ENCODE peak calls at places on chromosomes 5 and 9, in five cellular contexts. One of them, this sample, is unnamed.
A peak's percentile ranks its signal among the peaks of the same experiment; 100 is the strongest.

GRCh38 chr5:98458004-98458403 is 315.5 kb upstream of the RGMB start:
- DNase-seq in colonic mucosa: no peak
- DNase-seq in fibroblast of lung: peak; percentile 84
- DNase-seq in IMR-90: peak; percentile 95
- DNase-seq in A549: no peak
- DNase-seq in this sample: peak; percentile 84

GRCh38 chr5:82599692-82600091 is 321.5 kb upstream of the RPS23 start:
- DNase-seq in IMR-90: no peak
- DNase-seq in fibroblast of lung: peak; percentile 23
- DNase-seq in colonic mucosa: no peak
- DNase-seq in A549: no peak
- DNase-seq in this sample: peak; percentile 33

GRCh38 chr9:134404376-134405358 is 78.4 kb downstream of the RXRA start:
- DNase-seq in A549: no peak
- DNase-seq in colonic mucosa: no peak
- DNase-seq in fibroblast of lung: no peak
- DNase-seq in IMR-90: no peak
- DNase-seq in this sample: no peak

GRCh38 chr5:123813937-123814624 is 302.1 kb downstream of the CSNK1G3 start:
- DNase-seq in colonic mucosa: no peak
- DNase-seq in A549: no peak
- DNase-seq in IMR-90: peak; percentile 25
- DNase-seq in fibroblast of lung: peak; percentile 73
- DNase-seq in this sample: no peak

GRCh38 chr9:33151007-33151557 is 16.1 kb downstream of the B4GALT1 start:
- DNase-seq in A549: no peak
- DNase-seq in fibroblast of lung: peak; percentile 98
- DNase-seq in colonic mucosa: peak; percentile 65
- DNase-seq in IMR-90: peak; percentile 98
- DNase-seq in this sample: peak; percentile 97

GRCh38 chr5:39757121-39757520 is 332.3 kb upstream of the DAB2 start:
- DNase-seq in IMR-90: no peak
- DNase-seq in fibroblast of lung: peak; percentile 92
- DNase-seq in colonic mucosa: no peak
- DNase-seq in A549: no peak
- DNase-seq in this sample: peak; percentile 30

GRCh38 chr9:116270559-116270958 is 117.0 kb downstream of the PAPPA start:
- DNase-seq in fibroblast of lung: peak; percentile 10
- DNase-seq in A549: no peak
- DNase-seq in IMR-90: no peak
- DNase-seq in colonic mucosa: no peak
- DNase-seq in this sample: peak; percentile 64

GRCh38 chr5:34684281-34684979 is 28.3 kb downstream of the RAI14 start:
- DNase-seq in IMR-90: peak; percentile 59
- DNase-seq in A549: peak; percentile 23
- DNase-seq in colonic mucosa: no peak
- DNase-seq in fibroblast of lung: peak; percentile 83
- DNase-seq in this sample: peak; percentile 69

GRCh38 chr5:91478096-91478495 is 95.0 kb upstream of the ARRDC3 start:
- DNase-seq in colonic mucosa: no peak
- DNase-seq in A549: no peak
- DNase-seq in IMR-90: no peak
- DNase-seq in fibroblast of lung: no peak
- DNase-seq in this sample: no peak

GRCh38 chr5:119049824-119050449 is 20.9 kb upstream of the DMXL1 start:
- DNase-seq in colonic mucosa: no peak
- DNase-seq in fibroblast of lung: peak; percentile 80
- DNase-seq in IMR-90: peak; percentile 80
- DNase-seq in A549: no peak
- DNase-seq in this sample: peak; percentile 84

GRCh38 chr5:74042559-74043357 is 416.8 kb downstream of the ARHGEF28 start:
- DNase-seq in A549: no peak
- DNase-seq in colonic mucosa: no peak
- DNase-seq in fibroblast of lung: peak; percentile 88
- DNase-seq in IMR-90: peak; percentile 81
- DNase-seq in this sample: peak; percentile 84

GRCh38 chr9:116900007-116900367 is 212.9 kb downstream of the TRIM32 start:
- DNase-seq in A549: no peak
- DNase-seq in colonic mucosa: no peak
- DNase-seq in fibroblast of lung: no peak
- DNase-seq in IMR-90: no peak
- DNase-seq in this sample: no peak

GRCh38 chr9:123957168-123957721 is 27.3 kb upstream of the DENND1A start:
- DNase-seq in A549: no peak
- DNase-seq in colonic mucosa: no peak
- DNase-seq in fibroblast of lung: no peak
- DNase-seq in IMR-90: no peak
- DNase-seq in this sample: no peak

GRCh38 chr9:135326633-135327152 is 152.9 kb upstream of the PPP1R26 start:
- DNase-seq in A549: no peak
- DNase-seq in fibroblast of lung: no peak
- DNase-seq in colonic mucosa: no peak
- DNase-seq in IMR-90: no peak
- DNase-seq in this sample: no peak

GRCh38 chr9:112819635-112820496 is 69.3 kb downstream of the SNX30 start:
- DNase-seq in A549: peak; percentile 47
- DNase-seq in fibroblast of lung: peak; percentile 83
- DNase-seq in colonic mucosa: peak; percentile 45
- DNase-seq in IMR-90: peak; percentile 85
- DNase-seq in this sample: peak; percentile 83

GRCh38 chr9:109910616-109911568 is 130.9 kb downstream of the PALM2AKAP2 start:
- DNase-seq in fibroblast of lung: peak; percentile 82
- DNase-seq in IMR-90: peak; percentile 88
- DNase-seq in A549: peak; percentile 39
- DNase-seq in colonic mucosa: peak; percentile 77
- DNase-seq in this sample: peak; percentile 65

GRCh38 chr9:91898451-91899433 is 51.3 kb downstream of the ROR2 start:
- DNase-seq in A549: no peak
- DNase-seq in IMR-90: peak; percentile 50
- DNase-seq in fibroblast of lung: no peak
- DNase-seq in colonic mucosa: peak; percentile 43
- DNase-seq in this sample: peak; percentile 69

GRCh38 chr5:75656311-75657003 is 45.2 kb downstream of the ANKDD1B start:
- DNase-seq in colonic mucosa: no peak
- DNase-seq in IMR-90: peak; percentile 46
- DNase-seq in fibroblast of lung: peak; percentile 66
- DNase-seq in A549: no peak
- DNase-seq in this sample: peak; percentile 50

GRCh38 chr5:90000351-90000750 is 409.2 kb downstream of the CETN3 start:
- DNase-seq in colonic mucosa: no peak
- DNase-seq in fibroblast of lung: no peak
- DNase-seq in A549: no peak
- DNase-seq in IMR-90: no peak
- DNase-seq in this sample: no peak

GRCh38 chr9:86352440-86353106 is 1.6 kb downstream of the TUT7 start:
- DNase-seq in IMR-90: no peak
- DNase-seq in colonic mucosa: no peak
- DNase-seq in A549: no peak
- DNase-seq in fibroblast of lung: peak; percentile 21
- DNase-seq in this sample: peak; percentile 42

GRCh38 chr9:135014341-135015010 is 73.0 kb upstream of the OLFM1 start:
- DNase-seq in A549: no peak
- DNase-seq in fibroblast of lung: no peak
- DNase-seq in IMR-90: no peak
- DNase-seq in colonic mucosa: no peak
- DNase-seq in this sample: no peak

GRCh38 chr5:15376803-15377202 is 123.2 kb upstream of the FBXL7 start:
- DNase-seq in A549: no peak
- DNase-seq in colonic mucosa: no peak
- DNase-seq in IMR-90: no peak
- DNase-seq in fibroblast of lung: no peak
- DNase-seq in this sample: peak; percentile 49

GRCh38 chr9:104895572-104895971 is 32.4 kb downstream of the ABCA1 start:
- DNase-seq in colonic mucosa: no peak
- DNase-seq in fibroblast of lung: peak; percentile 94
- DNase-seq in IMR-90: peak; percentile 90
- DNase-seq in A549: no peak
- DNase-seq in this sample: peak; percentile 92

DNA sequence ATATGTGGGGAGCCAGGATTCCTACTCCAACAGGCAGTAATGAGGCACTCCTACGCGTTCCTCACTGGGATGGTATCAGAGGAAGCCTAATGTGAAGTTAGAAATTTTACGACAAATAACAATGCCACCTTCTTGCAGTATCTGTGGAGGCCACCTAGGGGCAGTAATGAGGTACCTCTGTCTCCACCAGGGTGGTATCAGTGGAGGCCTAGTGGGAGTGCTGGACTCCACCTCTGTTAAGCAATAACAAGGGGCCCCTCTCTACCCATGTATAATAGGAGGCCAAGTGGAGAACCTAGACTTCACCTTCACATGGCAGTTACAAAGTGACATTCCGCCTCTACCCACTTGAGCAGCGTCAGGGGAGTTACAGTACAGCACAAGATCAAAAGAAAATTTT is 147.9 kb downstream of the PLPPR1 start:
- DNase-seq in fibroblast of lung: no peak
- DNase-seq in IMR-90: no peak
- DNase-seq in colonic mucosa: no peak
- DNase-seq in A549: no peak
- DNase-seq in this sample: no peak
- TF ChIP-seq CTCF in fibroblast of lung: no peak
- TF ChIP-seq CTCF in IMR-90: no peak
- TF ChIP-seq CTCF in colonic mucosa: no peak
- TF ChIP-seq CTCF in A549: no peak
- TF ChIP-seq CTCF in this sample: no peak

GRCh38 chr5:37839441-37840035 is 303 bp downstream of the GDNF start:
- DNase-seq in A549: peak; percentile 57
- DNase-seq in fibroblast of lung: peak; percentile 71
- DNase-seq in IMR-90: peak; percentile 73
- DNase-seq in colonic mucosa: no peak
- DNase-seq in this sample: peak; percentile 57

GRCh38 chr5:37842048-37842447 is 2.2 kb upstream of the GDNF start:
- DNase-seq in IMR-90: no peak
- DNase-seq in colonic mucosa: no peak
- DNase-seq in fibroblast of lung: no peak
- DNase-seq in A549: no peak
- DNase-seq in this sample: no peak

GRCh38 chr5:37841223-37841622 is 1.4 kb upstream of the GDNF start:
- DNase-seq in fibroblast of lung: peak; percentile 64
- DNase-seq in A549: no peak
- DNase-seq in IMR-90: no peak
- DNase-seq in colonic mucosa: no peak
- DNase-seq in this sample: peak; percentile 36

GRCh38 chr5:37838933-37839341 is 904 bp downstream of the GDNF start:
- DNase-seq in fibroblast of lung: no peak
- DNase-seq in IMR-90: no peak
- DNase-seq in colonic mucosa: no peak
- DNase-seq in A549: no peak
- DNase-seq in this sample: peak; percentile 37

DNA sequence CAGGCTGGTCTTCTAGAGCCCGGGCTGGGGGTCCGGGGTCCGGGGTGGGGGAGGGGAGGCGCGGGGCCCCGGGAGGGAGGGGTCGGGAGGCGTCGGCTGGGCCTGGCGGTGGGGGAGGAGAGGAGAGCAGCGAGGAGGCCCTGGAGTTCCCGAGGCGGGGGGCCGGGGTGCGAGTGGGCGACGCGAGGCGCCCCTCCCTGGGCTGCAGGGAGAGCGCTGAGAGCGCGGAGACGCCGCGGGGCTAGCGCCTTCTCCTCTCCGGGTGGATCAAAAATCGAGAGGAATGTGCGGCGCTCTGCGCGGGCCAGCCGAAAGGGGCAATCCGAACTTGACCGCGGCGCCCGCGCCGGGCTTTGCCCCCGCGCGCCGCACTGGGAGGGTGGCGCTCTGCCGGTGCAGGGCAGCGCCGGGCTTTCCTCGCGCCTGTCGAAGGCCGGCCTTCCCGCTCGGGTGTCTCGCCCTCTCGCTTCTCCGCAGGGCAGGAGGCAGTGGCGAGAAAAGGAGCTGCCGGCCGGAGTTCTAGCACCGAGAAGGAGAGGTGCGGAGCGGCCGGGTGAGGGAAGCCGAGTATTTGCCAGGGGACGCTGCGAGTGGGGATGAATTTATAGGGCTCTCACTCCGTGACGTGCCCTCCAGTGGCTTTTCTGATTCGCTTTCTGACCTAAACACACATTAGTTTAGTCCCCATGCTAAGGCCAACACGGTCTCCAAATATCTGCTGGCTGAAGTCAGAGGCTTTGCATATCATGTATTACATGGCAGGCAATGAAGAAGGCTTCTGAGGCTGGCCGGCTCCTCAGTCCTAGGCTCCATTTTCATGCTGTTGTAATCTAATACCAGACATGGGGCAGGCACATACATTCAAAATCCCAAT is at the start of gene GDNF:
- DNase-seq in IMR-90: peak; percentile 77
- DNase-seq in colonic mucosa: peak; percentile 35
- DNase-seq in A549: peak; percentile 38
- DNase-seq in fibroblast of lung: peak; percentile 76
- DNase-seq in this sample: peak; percentile 52
- H3K4me3 ChIP-seq in IMR-90: peak within 1 kb of the TSS; percentile 53
- H3K4me3 ChIP-seq in colonic mucosa: peak within 1 kb of the TSS; percentile 38
- H3K4me3 ChIP-seq in A549: peak within 1 kb of the TSS; percentile 58
- H3K4me3 ChIP-seq in fibroblast of lung: peak within 1 kb of the TSS; percentile 41
- H3K4me3 ChIP-seq in this sample: peak within 1 kb of the TSS; percentile 40

DNA sequence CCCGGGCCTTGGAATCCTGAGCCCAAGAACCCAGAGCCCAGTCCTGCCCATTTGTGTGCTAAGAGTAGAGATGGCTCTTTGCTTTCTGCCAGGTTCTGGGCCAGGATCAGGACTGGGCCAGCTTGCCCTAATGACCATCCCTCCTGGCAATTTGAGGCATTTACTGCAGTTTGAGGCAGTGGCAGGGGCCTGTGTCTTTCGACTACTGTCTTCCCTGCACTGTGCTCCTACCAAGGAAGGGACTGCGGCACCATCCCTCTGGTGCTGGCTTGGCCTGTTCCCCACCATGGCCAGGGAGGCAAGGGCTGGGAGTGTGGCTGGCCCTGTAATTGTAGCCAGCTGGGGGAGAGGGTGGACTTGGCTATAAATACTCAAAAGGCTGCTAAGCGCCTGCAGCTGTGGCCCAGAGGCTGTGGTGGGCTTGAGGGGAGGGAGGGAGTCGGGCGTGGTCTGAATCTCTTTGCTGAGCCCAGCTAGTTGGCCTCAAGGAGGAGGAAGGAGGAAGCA is 4.6 kb downstream of the ENHO start:
- DNase-seq in colonic mucosa: no peak
- DNase-seq in fibroblast of lung: no peak
- DNase-seq in IMR-90: no peak
- DNase-seq in A549: no peak
- DNase-seq in this sample: no peak
- TF ChIP-seq CTCF in colonic mucosa: no peak
- TF ChIP-seq CTCF in fibroblast of lung: no peak
- TF ChIP-seq CTCF in IMR-90: no peak
- TF ChIP-seq CTCF in A549: no peak
- TF ChIP-seq CTCF in this sample: no peak

GRCh38 chr9:95344735-95345134 is 27.2 kb upstream of the FANCC start:
- DNase-seq in A549: no peak
- DNase-seq in colonic mucosa: no peak
- DNase-seq in fibroblast of lung: no peak
- DNase-seq in IMR-90: no peak
- DNase-seq in this sample: no peak

GRCh38 chr9:95346021-95346420 is 28.5 kb upstream of the FANCC start:
- DNase-seq in IMR-90: no peak
- DNase-seq in fibroblast of lung: no peak
- DNase-seq in A549: no peak
- DNase-seq in colonic mucosa: no peak
- DNase-seq in this sample: no peak

GRCh38 chr9:95351051-95351450 is 33.5 kb upstream of the FANCC start:
- DNase-seq in A549: no peak
- DNase-seq in colonic mucosa: no peak
- DNase-seq in fibroblast of lung: no peak
- DNase-seq in IMR-90: no peak
- DNase-seq in this sample: no peak

GRCh38 chr9:95350266-95350665 is 32.8 kb upstream of the FANCC start:
- DNase-seq in colonic mucosa: no peak
- DNase-seq in fibroblast of lung: no peak
- DNase-seq in A549: no peak
- DNase-seq in IMR-90: no peak
- DNase-seq in this sample: no peak

GRCh38 chr9:95349109-95350038 is 31.9 kb upstream of the FANCC start:
- DNase-seq in IMR-90: no peak
- DNase-seq in fibroblast of lung: peak; percentile 11
- DNase-seq in colonic mucosa: no peak
- DNase-seq in A549: no peak
- DNase-seq in this sample: no peak
- H3K4me3 ChIP-seq in IMR-90: peak overlapping the region; percentile 26
- H3K4me3 ChIP-seq in fibroblast of lung: peak overlapping the region; percentile 15
- H3K4me3 ChIP-seq in colonic mucosa: peak overlapping the region; percentile 30
- H3K4me3 ChIP-seq in A549: no peak overlapping the region
- H3K4me3 ChIP-seq in this sample: peak overlapping the region; percentile 24

This sample was measured in cardiac fibroblast.